ENCODE peak calls at places on chromosomes 5 and 9, in five cellular contexts. W is activated T-cell treated with anti-CD3 and anti-CD28 coated beads for 48 hours, D is A549, M is iris pigment epithelial cell, K is AG04450. B is an unnamed sample.

GRCh38 chr5:152688561-152689274 is 283.6 kb upstream of the NMUR2 start:
- DNase-seq in W (no peak), K (no peak), D (peak), M (peak), B (peak)

GRCh38 chr5:88952344-88952743 is 69.4 kb upstream of the MEF2C start:
- DNase-seq in W (no peak), M (no peak), K (peak), D (no peak), B (peak)

GRCh38 chr5:126285307-126285706 is 137.9 kb upstream of the GRAMD2B start:
- DNase-seq in K (no peak), M (no peak), D (no peak), W (no peak), B (no peak)

GRCh38 chr9:5851445-5851844 is 18.5 kb upstream of the ERMP1 start:
- DNase-seq in W (peak), D (no peak), K (no peak), M (peak), B (peak)

GRCh38 chr9:104725014-104725413 is 22.5 kb upstream of the NIPSNAP3A start:
- DNase-seq in K (no peak), M (no peak), W (no peak), D (no peak), B (no peak)

GRCh38 chr5:43683884-43684471 is 81.0 kb downstream of the NNT start:
- DNase-seq in K (no peak), D (no peak), M (no peak), W (no peak), B (no peak)

GRCh38 chr9:130215341-130216119 is 43.3 kb downstream of the NCS1 start:
- DNase-seq in W (no peak), K (no peak), D (no peak), M (peak), B (no peak)

GRCh38 chr5:23071682-23072081 is 218.5 kb upstream of the CDH12 start:
- DNase-seq in K (no peak), W (no peak), M (no peak), D (no peak), B (no peak)

GRCh38 chr9:90432951-90433350 is 209.7 kb downstream of the DIRAS2 start:
- DNase-seq in D (peak), M (no peak), K (no peak), W (no peak), B (peak)

GRCh38 chr9:438961-439768 is 224.5 kb downstream of the DOCK8 start:
- DNase-seq in D (no peak), K (no peak), M (peak), W (no peak), B (no peak)

GRCh38 chr5:124628721-124629596 is 117.5 kb downstream of the ZNF608 start:
- DNase-seq in M (peak), W (no peak), D (peak), K (peak), B (peak)

GRCh38 chr5:67543704-67544103 is 347.1 kb upstream of the CD180 start:
- DNase-seq in M (no peak), K (no peak), W (no peak), D (no peak), B (no peak)

GRCh38 chr9:124381073-124381945 is 33.9 kb downstream of the PSMB7 start:
- DNase-seq in W (no peak), K (no peak), M (peak), D (no peak), B (no peak)

GRCh38 chr9:135338546-135338945 is 141.0 kb upstream of the PPP1R26 start:
- DNase-seq in M (no peak), D (no peak), W (no peak), K (no peak), B (no peak)

GRCh38 chr5:39780341-39780740 is 355.6 kb upstream of the DAB2 start:
- DNase-seq in K (no peak), D (no peak), M (peak), W (no peak), B (no peak)

GRCh38 chr9:109276469-109277440 is 44.1 kb downstream of the EPB41L4B start:
- DNase-seq in W (no peak), K (no peak), M (no peak), D (no peak), B (no peak)

GRCh38 chr9:4497395-4497794 is 7.1 kb downstream of the SLC1A1 start:
- DNase-seq in M (no peak), W (no peak), K (no peak), D (no peak), B (no peak)

GRCh38 chr5:116731432-116731831 is 156.8 kb upstream of the SEMA6A start:
- DNase-seq in W (no peak), D (no peak), K (no peak), M (no peak), B (no peak)

GRCh38 chr5:103364074-103364473 is 105.5 kb downstream of the MACIR start:
- DNase-seq in K (no peak), W (no peak), M (peak), D (no peak), B (no peak)

GRCh38 chr9:18890372-18890771 is 142.6 kb downstream of the SAXO1 start:
- DNase-seq in W (no peak), D (no peak), K (no peak), M (peak), B (no peak)

B was measured in LoVo.